ENCODE peak calls at places on chromosomes 4 and X, in five cellular contexts. M, P, X, Z and A are unnamed samples.

GRCh38 chrX:153416781-153417180 is 5.5 kb downstream of the ZFP92 start:
- DNase-seq in M (no peak), X (no peak), P (peak), Z (no peak), A (no peak)

GRCh38 chr4:154982187-154983047 is 201.3 kb downstream of the RBM46 start:
- DNase-seq in P (peak), X (peak), M (peak), Z (peak), A (peak)

GRCh38 chrX:150575415-150575814 is 7.0 kb downstream of the MTM1 start:
- DNase-seq in P (peak), M (no peak), Z (no peak), X (peak), A (no peak)

GRCh38 chr4:101262683-101263082 is 84.6 kb downstream of the PPP3CA start:
- DNase-seq in M (no peak), Z (no peak), X (no peak), P (no peak), A (no peak)

GRCh38 chr4:72084587-72085011 is 52.8 kb downstream of the NPFFR2 start:
- DNase-seq in Z (no peak), X (peak), P (peak), M (peak), A (no peak)

GRCh38 chr4:123299212-123299651 is 97.4 kb upstream of the SPRY1 start:
- DNase-seq in X (peak), Z (no peak), M (no peak), P (peak), A (peak)

GRCh38 chr4:128859887-128860774 is 50.6 kb downstream of the JADE1 start:
- DNase-seq in X (peak), M (no peak), Z (no peak), P (peak), A (peak)

GRCh38 chr4:121726642-121727268 is 30.0 kb upstream of the ANXA5 start:
- DNase-seq in P (peak), M (peak), X (peak), Z (no peak), A (no peak)

GRCh38 chr4:47615385-47615784 is 130.3 kb downstream of the ATP10D start:
- DNase-seq in M (no peak), Z (no peak), X (peak), P (peak), A (no peak)

GRCh38 chrX:40083120-40083978 is 14.4 kb downstream of the BCOR start:
- DNase-seq in P (no peak), M (peak), Z (peak), X (no peak), A (no peak)

GRCh38 chrX:31070057-31070468 is 1.8 kb downstream of the FTHL17 start:
- DNase-seq in M (no peak), P (no peak), Z (no peak), X (no peak), A (no peak)

GRCh38 chr4:183926950-183927349 is 21.8 kb downstream of the STOX2 start:
- DNase-seq in P (no peak), M (no peak), X (no peak), Z (no peak), A (no peak)

GRCh38 chr4:133130171-133130570 is 18.9 kb upstream of the PCDH10 start:
- DNase-seq in M (no peak), X (peak), Z (no peak), P (no peak), A (no peak)

GRCh38 chr4:168188754-168189153 is 96.4 kb downstream of the ANXA10 start:
- DNase-seq in Z (no peak), M (no peak), P (no peak), X (no peak), A (no peak)

GRCh38 chr4:168183717-168184571 is 91.6 kb downstream of the ANXA10 start:
- DNase-seq in X (peak), Z (no peak), P (peak), M (peak), A (no peak)
- TF ChIP-seq CTCF in X (peak), Z (no peak), P (peak), M (peak), A (peak)

GRCh38 chr4:124711469-124712416 is 789 bp downstream of the ANKRD50 start:
- DNase-seq in X (peak), M (peak), Z (no peak), P (peak), A (peak)
- TF ChIP-seq CTCF in X (peak), M (peak), Z (no peak), P (peak), A (peak)

DNA sequence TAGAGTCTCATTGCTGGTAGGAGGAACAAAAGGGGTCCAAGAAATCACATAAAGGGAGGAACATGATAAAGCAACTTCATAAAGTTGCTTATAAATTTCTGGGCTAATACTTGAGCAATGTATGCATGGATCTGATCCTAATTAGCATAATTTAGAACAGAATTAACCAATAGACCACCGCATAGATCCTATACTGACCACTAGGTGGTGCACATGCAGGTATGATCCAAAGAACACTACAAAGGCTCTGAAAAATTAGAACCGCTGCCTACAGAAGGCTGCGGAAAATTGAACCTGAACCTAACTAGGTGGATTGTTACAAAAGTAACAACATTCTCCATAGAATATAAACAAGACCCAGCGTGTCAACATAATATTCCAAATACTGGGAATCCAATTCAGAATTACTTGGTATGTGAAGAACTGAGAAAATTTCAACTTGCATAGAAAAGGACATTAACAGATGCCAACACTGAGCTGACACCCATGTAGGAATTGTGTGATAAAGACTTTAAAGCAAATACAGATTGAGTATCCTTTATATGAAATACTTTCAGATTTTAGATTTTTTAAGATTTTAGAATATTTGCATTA is 23.3 kb downstream of the BRCC3 start:
- DNase-seq in X (peak), Z (no peak), M (peak), P (peak), A (no peak)
- TF ChIP-seq CTCF in X (peak), Z (no peak), M (peak), P (peak), A (peak)

GRCh38 chr4:8438743-8439142 is 1.8 kb downstream of the ACOX3 start:
- DNase-seq in Z (peak), P (no peak), X (no peak), M (no peak), A (no peak)

GRCh38 chr4:8433181-8433580 is 7.3 kb downstream of the ACOX3 start:
- DNase-seq in M (no peak), X (no peak), P (no peak), Z (no peak), A (no peak)

GRCh38 chr4:8434251-8435073 is 6.1 kb downstream of the ACOX3 start:
- DNase-seq in P (no peak), Z (no peak), X (no peak), M (no peak), A (no peak)

GRCh38 chr4:8439168-8439567 is 1.4 kb downstream of the ACOX3 start:
- DNase-seq in Z (no peak), X (no peak), P (peak), M (no peak), A (no peak)

DNA sequence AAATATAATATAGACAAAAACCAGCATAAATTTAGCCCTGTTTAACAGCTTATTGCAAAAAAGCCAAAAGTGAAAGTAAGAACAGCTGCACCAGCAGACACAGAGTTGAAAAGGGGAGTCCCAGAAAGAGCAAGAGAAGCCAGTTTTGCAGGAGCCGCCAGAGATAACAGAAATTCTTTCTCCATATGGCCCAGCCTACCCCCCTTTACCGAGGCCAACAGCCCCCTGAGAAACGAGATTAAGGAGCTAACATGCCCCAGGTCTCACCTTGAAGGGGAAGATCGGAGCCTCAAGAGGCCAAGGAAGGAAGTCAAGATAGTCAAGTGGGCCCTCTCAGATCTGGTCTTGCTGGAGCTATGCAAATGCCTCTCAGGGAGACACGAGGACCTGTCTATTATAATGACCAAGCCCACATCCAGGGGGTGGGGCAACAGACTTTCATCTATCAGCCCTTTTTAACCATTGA is 4.8 kb downstream of the ACOX3 start:
- DNase-seq in Z (no peak), X (no peak), P (no peak), M (peak), A (no peak)
- TF ChIP-seq CTCF in Z (no peak), X (no peak), P (no peak), M (no peak), A (no peak)

GRCh38 chrX:29903365-29903764 is 312.0 kb upstream of the MAGEB2 start:
- DNase-seq in P (peak), M (no peak), Z (no peak), X (peak), A (no peak)
- TF ChIP-seq CTCF in P (peak), M (peak), Z (no peak), X (peak), A (peak)

DNA sequence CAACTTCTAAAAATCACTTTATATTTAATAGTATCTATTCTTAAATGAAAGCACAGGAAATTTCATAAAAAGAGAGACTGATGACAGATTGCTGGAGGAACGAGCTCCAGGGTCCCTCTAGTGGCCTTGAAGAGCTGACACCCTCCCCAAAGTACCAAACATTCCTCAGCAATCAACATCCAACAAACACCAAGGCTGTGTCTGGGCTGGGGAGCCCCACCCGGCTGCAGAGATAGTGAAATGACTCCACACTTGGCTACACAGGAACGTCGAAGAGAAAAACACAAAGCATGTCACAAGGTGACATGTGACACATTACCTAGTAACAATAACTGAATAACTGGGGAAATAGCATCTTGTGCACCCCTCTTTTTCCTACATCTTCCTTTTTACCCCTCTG is 45.6 kb downstream of the SLC39A8 start:
- DNase-seq in X (peak), Z (peak), M (peak), P (peak), A (no peak)
- TF ChIP-seq CTCF in X (peak), Z (no peak), M (peak), P (peak), A (peak)

GRCh38 chrX:71000139-71000538 is 68.0 kb downstream of the SNX12 start:
- DNase-seq in M (no peak), P (no peak), X (no peak), Z (no peak), A (no peak)

GRCh38 chrX:70995338-70995737 is 64.4 kb upstream of the SLC7A3 start:
- DNase-seq in Z (no peak), P (no peak), M (no peak), X (no peak), A (no peak)

DNA sequence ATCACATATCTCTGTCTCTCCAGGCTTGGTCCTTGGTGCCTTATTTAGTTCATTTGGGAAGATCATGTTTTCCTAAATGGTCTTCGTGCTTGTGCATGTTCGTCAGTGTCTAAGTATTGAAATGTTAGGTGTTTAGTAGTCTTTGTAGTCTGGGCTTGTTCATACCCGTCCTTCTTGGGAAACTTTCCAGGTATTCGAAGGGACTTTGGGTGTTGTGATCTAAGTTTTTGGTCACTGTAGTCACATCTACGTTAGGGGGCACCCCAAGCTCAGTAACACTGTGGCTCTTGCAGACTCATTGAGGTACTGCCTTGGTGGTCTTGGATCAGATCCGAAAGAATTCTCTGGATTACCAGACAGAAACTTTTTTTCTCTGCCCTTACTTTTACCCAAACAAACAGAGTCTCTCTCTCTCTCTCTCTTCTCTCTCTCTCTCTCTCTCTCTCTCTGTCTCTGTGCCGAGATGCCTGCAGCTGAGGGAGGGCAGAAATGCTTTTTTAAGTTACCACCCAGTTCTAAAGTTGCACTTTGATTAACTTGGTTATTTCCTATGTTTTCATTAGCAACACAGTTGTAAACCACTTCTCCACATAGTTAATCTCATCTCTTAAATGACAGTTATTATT is 67.6 kb upstream of the SLC7A3 start:
- DNase-seq in P (peak), X (peak), M (peak), Z (no peak), A (no peak)
- TF ChIP-seq CTCF in P (peak), X (peak), M (peak), Z (no peak), A (peak)

GRCh38 chr4:156154978-156155377 is 201.3 kb upstream of the CTSO start:
- DNase-seq in M (no peak), P (no peak), Z (no peak), X (no peak), A (no peak)
- TF ChIP-seq CTCF in M (peak), P (peak), Z (no peak), X (peak), A (peak)

DNA sequence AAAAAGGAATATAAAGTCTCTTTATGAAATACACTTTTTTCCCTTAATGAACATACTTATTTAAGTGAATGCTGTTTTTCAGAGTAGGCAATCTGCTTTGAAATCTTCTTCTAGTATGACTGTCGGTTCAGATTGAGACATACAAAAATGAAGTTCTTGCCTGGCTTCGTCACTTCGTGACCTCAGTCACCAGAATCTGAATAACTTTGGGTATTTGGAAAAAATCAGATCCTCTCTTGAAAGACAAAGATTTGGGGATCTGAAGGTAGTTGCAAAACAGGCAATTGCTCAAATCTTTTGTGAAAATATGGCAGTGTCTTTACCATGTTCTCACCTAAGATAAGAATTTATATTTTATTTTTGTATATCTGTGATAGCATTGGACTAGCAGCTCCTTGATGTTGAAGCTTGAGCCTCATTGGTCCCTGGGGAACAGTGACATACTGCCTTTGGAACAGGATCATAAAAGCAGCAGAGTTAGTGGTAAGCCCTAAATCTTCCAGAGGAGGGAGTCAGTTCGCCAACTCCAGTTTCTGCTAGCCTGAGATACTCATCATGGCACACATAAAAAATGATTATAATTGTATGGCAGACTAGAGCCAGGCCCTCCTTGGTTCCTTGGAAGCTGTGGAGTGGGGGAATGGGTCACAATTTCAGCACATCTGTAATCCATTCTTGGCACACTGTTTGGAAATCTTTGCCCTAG is 4.9 kb downstream of the ARFIP1 start:
- DNase-seq in X (peak), Z (no peak), M (no peak), P (peak), A (no peak)
- TF ChIP-seq CTCF in X (peak), Z (no peak), M (peak), P (peak), A (peak)